ENCODE peak calls at places on chromosomes 3 and 15, in ten cellular contexts. C, K, V, O, R, M, T, E, N and F are unnamed samples.

GRCh38 chr3:149603126-149604074 is 54.4 kb downstream of the WWTR1 start:
- DNase-seq in K (no peak), M (no peak), V (no peak), E (no peak), R (no peak), T (no peak), O (no peak), C (peak), N (no peak), F (no peak)

GRCh38 chr15:101528108-101528916 is 38.8 kb upstream of the PCSK6 start:
- DNase-seq in E (peak), K (peak), C (no peak), V (peak), T (no peak), R (no peak), O (no peak), N (peak), M (no peak), F (no peak)

GRCh38 chr15:85742186-85742751 is 52.5 kb downstream of the KLHL25 start:
- DNase-seq in E (peak), K (no peak), O (no peak), T (no peak), V (peak), N (no peak), M (no peak), C (peak), R (peak), F (no peak)

GRCh38 chr15:83784975-83785374 is 131.1 kb downstream of the ADAMTSL3 start:
- DNase-seq in E (no peak), O (no peak), K (no peak), C (peak), T (no peak), R (no peak), N (no peak), M (no peak), V (no peak), F (no peak)

GRCh38 chr15:92899910-92900711 is at the start of gene CHD2:
- DNase-seq in K (peak), N (peak), T (peak), O (no peak), C (peak), E (peak), R (peak), M (peak), V (no peak), F (peak)

GRCh38 chr3:181838940-181839914 is 127.5 kb downstream of the SOX2 start:
- DNase-seq in O (no peak), V (no peak), N (no peak), R (no peak), E (no peak), K (no peak), M (no peak), T (no peak), C (no peak), F (no peak)

GRCh38 chr15:99100245-99101173 is 4.4 kb upstream of the SYNM start:
- DNase-seq in V (peak), O (no peak), M (no peak), R (peak), E (peak), C (peak), T (peak), K (peak), N (peak), F (no peak)

GRCh38 chr3:30084971-30085403 is 521.4 kb upstream of the TGFBR2 start:
- DNase-seq in C (no peak), N (no peak), T (no peak), V (no peak), M (no peak), O (no peak), E (no peak), R (peak), K (no peak), F (no peak)

GRCh38 chr3:172357850-172358754 is 90.2 kb downstream of the GHSR start:
- DNase-seq in R (no peak), V (no peak), C (peak), N (no peak), E (no peak), O (no peak), K (peak), T (no peak), M (no peak), F (no peak)

GRCh38 chr15:23648920-23649515 is 1.4 kb upstream of the MAGEL2 start:
- DNase-seq in C (no peak), K (no peak), M (no peak), N (peak), O (no peak), V (no peak), E (peak), R (peak), T (peak), F (peak)

GRCh38 chr3:19725000-19725399 is 209.0 kb downstream of the EFHB start:
- DNase-seq in E (no peak), V (no peak), T (no peak), M (no peak), N (no peak), O (no peak), C (no peak), K (no peak), R (peak), F (no peak)

GRCh38 chr3:162517110-162517509 is 1020.5 kb downstream of the OTOL1 start:
- DNase-seq in T (no peak), O (no peak), C (no peak), E (no peak), N (no peak), V (no peak), R (no peak), K (no peak), M (no peak), F (no peak)

GRCh38 chr3:66386011-66386924 is 114.6 kb downstream of the LRIG1 start:
- DNase-seq in T (no peak), V (no peak), C (no peak), O (no peak), K (no peak), R (no peak), N (no peak), E (no peak), M (no peak), F (peak)

GRCh38 chr3:12828751-12829150 is 12.6 kb downstream of the RPL32 start:
- DNase-seq in M (no peak), V (no peak), K (no peak), T (no peak), C (no peak), O (no peak), E (no peak), N (no peak), R (no peak), F (no peak)

GRCh38 chr15:50261979-50262378 is 3.5 kb downstream of the HDC start:
- DNase-seq in M (no peak), R (peak), T (peak), E (no peak), K (no peak), N (no peak), C (no peak), O (no peak), V (no peak), F (no peak)

GRCh38 chr3:178159691-178160090 is 376.5 kb upstream of the KCNMB2 start:
- DNase-seq in E (no peak), O (no peak), V (no peak), M (no peak), C (no peak), N (no peak), T (no peak), K (no peak), R (peak), F (no peak)

GRCh38 chr3:72340476-72341379 is 507.5 kb downstream of the SHQ1 start:
- DNase-seq in V (no peak), T (no peak), M (no peak), O (no peak), E (peak), N (no peak), K (no peak), R (no peak), C (no peak), F (no peak)

GRCh38 chr3:161333696-161334095 is 37.6 kb downstream of the SPTSSB start:
- DNase-seq in M (no peak), C (no peak), O (no peak), E (no peak), V (no peak), N (no peak), R (no peak), K (no peak), T (no peak), F (no peak)

GRCh38 chr3:25424238-25425013 is 3.6 kb upstream of the RARB start:
- DNase-seq in O (no peak), C (no peak), K (no peak), R (no peak), T (no peak), E (no peak), N (no peak), M (no peak), V (no peak), F (no peak)

GRCh38 chr15:45855210-45855906 is 220.5 kb downstream of the SQOR start:
- DNase-seq in R (no peak), O (no peak), E (no peak), V (no peak), T (no peak), C (no peak), N (no peak), M (no peak), K (no peak), F (no peak)

GRCh38 chr3:138197058-138197457 is 10.0 kb downstream of the ARMC8 start:
- DNase-seq in N (no peak), E (peak), M (no peak), V (no peak), R (peak), K (no peak), T (peak), O (no peak), C (peak), F (no peak)

GRCh38 chr3:129689036-129689435 is 82.6 kb upstream of the PLXND1 start:
- DNase-seq in K (no peak), N (no peak), R (no peak), V (no peak), T (no peak), E (no peak), C (no peak), O (no peak), M (no peak), F (no peak)

GRCh38 chr15:41934843-41935242 is 37.5 kb downstream of the EHD4 start:
- DNase-seq in O (no peak), R (peak), N (peak), T (no peak), E (no peak), V (no peak), K (no peak), C (no peak), M (peak), F (peak)

GRCh38 chr3:192835818-192836468 is 81.7 kb downstream of the MB21D2 start:
- DNase-seq in C (peak), V (no peak), R (no peak), E (no peak), N (no peak), M (no peak), O (no peak), T (no peak), K (no peak), F (no peak)

GRCh38 chr3:44648564-44649229 is at the start of gene ZNF35:
- DNase-seq in N (peak), O (no peak), C (peak), E (peak), V (peak), K (peak), M (no peak), R (peak), T (peak), F (no peak)

GRCh38 chr3:39192490-39193092 is at the start of gene XIRP1:
- DNase-seq in K (peak), E (no peak), O (no peak), T (no peak), R (no peak), M (no peak), C (peak), N (no peak), V (no peak), F (no peak)

GRCh38 chr15:60115579-60116415 is 111.7 kb downstream of the FOXB1 start:
- DNase-seq in T (no peak), K (no peak), E (no peak), M (no peak), C (peak), V (no peak), N (no peak), R (no peak), O (no peak), F (no peak)

GRCh38 chr3:52289338-52289746 is 1.7 kb downstream of the GLYCTK start:
- DNase-seq in M (no peak), T (no peak), V (no peak), E (no peak), C (no peak), N (peak), K (no peak), O (no peak), R (no peak), F (no peak)

GRCh38 chr3:135992072-135992471 is 26.5 kb downstream of the PPP2R3A start:
- DNase-seq in M (no peak), T (no peak), K (no peak), N (no peak), C (peak), V (no peak), O (no peak), R (no peak), E (no peak), F (no peak)

GRCh38 chr3:135155228-135155627 is 360.2 kb downstream of the EPHB1 start:
- DNase-seq in K (no peak), M (no peak), C (no peak), V (no peak), N (no peak), E (no peak), T (no peak), R (no peak), O (no peak), F (no peak)

GRCh38 chr3:120350431-120350941 is 1.3 kb upstream of the LRRC58 start:
- DNase-seq in N (peak), C (peak), O (no peak), E (peak), M (no peak), R (peak), V (peak), T (peak), K (no peak), F (no peak)

GRCh38 chr15:37951999-37952398 is 17.6 kb downstream of the TMCO5A start:
- DNase-seq in M (no peak), V (no peak), C (no peak), E (no peak), R (no peak), T (no peak), K (no peak), O (no peak), N (no peak), F (no peak)

GRCh38 chr3:123679712-123680386 is 95.0 kb upstream of the HACD2 start:
- DNase-seq in E (no peak), O (no peak), M (no peak), C (no peak), T (no peak), R (no peak), N (no peak), K (no peak), V (no peak), F (no peak)

GRCh38 chr3:184298759-184299487 is at the start of gene PSMD2:
- DNase-seq in E (peak), R (peak), M (peak), N (peak), V (peak), C (peak), O (peak), T (peak), K (peak), F (peak)

GRCh38 chr15:46312133-46312740 is 677.4 kb downstream of the SQOR start:
- DNase-seq in E (peak), M (peak), V (peak), T (peak), C (peak), N (peak), K (no peak), R (peak), O (no peak), F (peak)

GRCh38 chr15:67185621-67186225 is 68.7 kb downstream of the AAGAB start:
- DNase-seq in K (peak), N (no peak), M (no peak), T (no peak), V (peak), R (no peak), O (no peak), E (no peak), C (no peak), F (peak)

GRCh38 chr15:73330206-73331051 is 38.3 kb downstream of the HCN4 start:
- DNase-seq in O (no peak), C (no peak), R (no peak), T (no peak), E (peak), V (no peak), K (no peak), N (no peak), M (no peak), F (no peak)

GRCh38 chr3:180684807-180685206 is 5.5 kb upstream of the CCDC39 start:
- DNase-seq in R (peak), V (no peak), M (no peak), K (no peak), C (no peak), E (no peak), N (no peak), O (no peak), T (no peak), F (no peak)

GRCh38 chr3:105836533-105836932 is 32.3 kb downstream of the CBLB start:
- DNase-seq in M (no peak), T (no peak), V (no peak), N (peak), R (no peak), E (no peak), O (no peak), K (no peak), C (peak), F (no peak)

GRCh38 chr3:105837947-105838346 is 30.9 kb downstream of the CBLB start:
- DNase-seq in N (no peak), K (no peak), T (no peak), V (no peak), R (no peak), O (no peak), E (no peak), M (no peak), C (no peak), F (no peak)

GRCh38 chr3:105835606-105836005 is 33.2 kb downstream of the CBLB start:
- DNase-seq in O (no peak), C (no peak), R (no peak), K (no peak), V (no peak), T (no peak), N (no peak), M (no peak), E (no peak), F (no peak)

GRCh38 chr3:105834768-105835167 is 34.0 kb downstream of the CBLB start:
- DNase-seq in M (no peak), K (no peak), V (no peak), C (no peak), R (no peak), N (no peak), O (no peak), T (no peak), E (no peak), F (no peak)

DNA sequence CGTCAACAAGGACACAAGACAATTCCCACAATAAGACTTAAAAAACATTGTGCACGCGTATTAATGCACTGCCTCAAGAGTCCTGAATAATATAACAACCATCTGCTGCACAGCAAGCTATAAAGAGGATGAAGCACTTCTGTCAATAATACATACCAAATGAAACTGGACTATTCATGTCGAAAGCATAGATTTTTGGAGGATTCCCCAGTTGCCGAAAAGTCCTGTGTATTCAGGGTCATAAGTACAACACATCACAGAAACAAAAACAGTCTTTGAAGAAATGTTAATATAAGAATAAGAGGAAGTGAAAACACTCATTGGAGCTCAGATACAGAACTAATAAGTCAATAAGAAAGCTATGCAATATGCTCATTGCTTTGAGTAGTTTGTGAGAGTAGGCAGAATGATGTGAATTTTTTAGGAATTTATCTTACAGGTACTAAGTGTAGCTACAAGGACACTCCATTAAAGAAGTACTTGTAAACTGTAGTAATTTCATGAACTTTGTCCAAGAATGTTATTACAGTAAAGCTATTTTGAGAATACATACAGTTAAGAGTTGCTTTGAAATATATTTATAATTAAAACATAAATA is 31.6 kb downstream of the CBLB start:
- DNase-seq in V (no peak), R (no peak), K (no peak), N (no peak), O (no peak), C (no peak), T (no peak), E (no peak), M (no peak), F (no peak)
- H3K4me3 ChIP-seq in V (no peak), R (no peak), K (no peak), N (no peak), O (no peak), C (no peak), T (no peak), E (no peak), M (no peak), F (no peak)

DNA sequence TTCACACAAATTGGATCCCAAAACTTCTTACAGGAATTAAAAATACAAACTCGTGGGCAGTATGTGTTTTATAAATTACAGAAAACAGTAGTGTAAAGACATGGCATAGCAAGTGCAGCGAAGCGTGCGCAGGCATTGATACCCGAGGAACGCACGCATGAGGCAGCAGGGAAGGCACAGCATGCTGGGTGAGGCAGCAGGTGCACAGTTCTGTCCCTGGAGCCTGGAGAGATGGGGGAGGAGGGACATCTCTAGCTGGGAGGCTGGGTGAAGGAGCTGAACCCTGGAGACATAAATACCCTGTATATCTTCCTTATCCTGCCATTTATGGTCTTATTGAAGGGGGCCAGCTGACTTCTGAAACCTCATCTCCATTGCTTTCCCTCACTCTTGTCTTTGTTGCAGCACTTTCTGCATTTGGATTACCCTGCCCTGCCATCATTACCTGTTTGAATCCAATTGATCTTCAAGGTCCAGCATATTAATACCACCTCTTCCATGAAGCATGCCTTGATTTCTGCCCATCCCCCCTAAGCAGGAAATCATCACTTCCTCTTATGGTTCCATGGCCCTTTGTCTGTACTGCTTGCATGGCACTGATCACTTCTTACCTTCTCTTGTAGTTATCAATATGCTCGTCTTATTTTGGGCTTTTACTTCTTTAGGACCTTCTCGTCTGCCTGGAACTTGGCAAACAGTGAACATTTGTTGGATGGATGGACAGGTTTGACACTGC is 20.5 kb downstream of the LPP start:
- DNase-seq in R (no peak), M (no peak), V (no peak), T (no peak), C (no peak), E (peak), O (no peak), N (no peak), K (no peak), F (no peak)
- H3K4me3 ChIP-seq in R (no peak), M (no peak), V (no peak), T (no peak), C (no peak), E (no peak), O (no peak), N (no peak), K (no peak), F (no peak)

GRCh38 chr15:62163397-62163796 is 1.7 kb downstream of the C2CD4B start:
- DNase-seq in N (no peak), E (no peak), T (no peak), O (no peak), R (no peak), K (no peak), M (no peak), C (no peak), V (no peak), F (no peak)
- H3K4me3 ChIP-seq in N (no peak), E (peak), T (no peak), O (peak), R (peak), K (peak), M (no peak), C (no peak), V (no peak), F (no peak)

DNA sequence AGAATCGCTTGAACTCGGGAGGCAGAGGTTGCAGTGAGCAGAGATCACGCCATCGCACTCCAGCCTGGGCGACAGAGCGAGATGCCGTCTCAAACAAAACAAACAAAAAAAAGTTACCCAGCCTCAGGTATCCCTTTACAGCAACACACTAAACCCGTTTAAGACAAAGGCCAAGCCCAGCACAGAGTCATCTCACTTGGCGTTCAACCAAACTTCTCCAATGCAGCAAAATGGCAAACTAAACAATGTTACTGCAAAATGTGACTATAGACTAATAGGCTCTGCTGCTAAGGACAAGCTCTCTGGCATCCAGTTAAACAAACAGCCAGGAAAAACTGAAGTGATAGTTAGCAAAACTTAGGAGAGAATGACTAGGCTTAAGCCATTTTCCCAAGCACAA is 6.4 kb upstream of the FAM219B start:
- DNase-seq in V (no peak), E (no peak), C (peak), O (no peak), K (no peak), N (no peak), M (no peak), T (no peak), R (no peak), F (no peak)
- H3K4me3 ChIP-seq in V (no peak), E (no peak), C (no peak), O (no peak), K (no peak), N (no peak), M (no peak), T (no peak), R (no peak), F (no peak)